ENCODE peak calls at places on chromosomes 11 and 22, in five cellular contexts. O is heart left ventricle, C is right lobe of liver, X is A549, I is IMR-90. M is an unnamed sample.

GRCh38 chr22:44707752-44708151 is 5.7 kb downstream of the PRR5 start:
- DNase-seq in O (no peak), C (no peak), X (no peak), I (peak; percentile 70), M (peak; percentile 28)

GRCh38 chr22:36864454-36865215 is 3.8 kb downstream of the NCF4 start:
- DNase-seq in O (no peak), C (peak; percentile 34), X (no peak), I (no peak), M (no peak)

GRCh38 chr22:44615602-44616180 is 86.3 kb upstream of the PRR5 start:
- DNase-seq in O (no peak), C (no peak), X (no peak), I (no peak), M (no peak)

GRCh38 chr11:134045799-134046635 is 22.9 kb upstream of the JAM3 start:
- DNase-seq in O (peak; percentile 49), C (no peak), X (no peak), I (no peak), M (no peak)

GRCh38 chr22:30033137-30033536 is 47.1 kb upstream of the HORMAD2 start:
- DNase-seq in O (no peak), C (no peak), X (no peak), I (no peak), M (no peak)

GRCh38 chr11:68461284-68461861 is 821 bp downstream of the PPP6R3 start:
- DNase-seq in O (no peak), C (peak; percentile 30), X (peak; percentile 43), I (peak; percentile 17), M (peak; percentile 1)

GRCh38 chr11:23976776-23977380 is 520.0 kb upstream of the LUZP2 start:
- DNase-seq in O (no peak), C (no peak), X (no peak), I (peak; percentile 70), M (peak; percentile 5)

GRCh38 chr22:39471421-39472141 is 14.8 kb downstream of the MGAT3 start:
- DNase-seq in O (peak; percentile 74), C (no peak), X (no peak), I (peak; percentile 51), M (no peak)

GRCh38 chr11:8338138-8338537 is 74.5 kb upstream of the LMO1 start:
- DNase-seq in O (peak; percentile 53), C (peak; percentile 56), X (peak; percentile 77), I (peak; percentile 12), M (peak; percentile 85)

GRCh38 chr11:3970101-3970500 is 114.6 kb downstream of the STIM1 start:
- DNase-seq in O (no peak), C (no peak), X (no peak), I (no peak), M (no peak)

GRCh38 chr11:116852261-116853125 is 15.1 kb upstream of the APOA1 start:
- DNase-seq in O (no peak), C (no peak), X (no peak), I (peak; percentile 57), M (no peak)

GRCh38 chr11:22780914-22781593 is 48.5 kb downstream of the SVIP start:
- DNase-seq in O (no peak), C (no peak), X (no peak), I (no peak), M (no peak)

GRCh38 chr11:58923300-58923788 is 15.9 kb upstream of the GLYATL1 start:
- DNase-seq in O (no peak), C (no peak), X (no peak), I (peak; percentile 46), M (peak; percentile 17)

GRCh38 chr11:11243790-11244469 is 109.1 kb downstream of the CSNK2A3 start:
- DNase-seq in O (peak; percentile 59), C (no peak), X (peak; percentile 29), I (no peak), M (no peak)

GRCh38 chr22:25068701-25069100 is 116.2 kb downstream of the KIAA1671 start:
- DNase-seq in O (no peak), C (no peak), X (no peak), I (no peak), M (no peak)

GRCh38 chr11:78929092-78929905 is 354.6 kb upstream of the NARS2 start:
- DNase-seq in O (no peak), C (no peak), X (no peak), I (no peak), M (no peak)

GRCh38 chr11:27281276-27281675 is 81.7 kb downstream of the CCDC34 start:
- DNase-seq in O (no peak), C (no peak), X (no peak), I (no peak), M (no peak)

GRCh38 chr11:45664376-45665205 is 831 bp downstream of the CHST1 start:
- DNase-seq in O (no peak), C (peak; percentile 45), X (no peak), I (no peak), M (no peak)

GRCh38 chr11:37747121-37747520 is 1149.1 kb upstream of the RAG2 start:
- DNase-seq in O (no peak), C (no peak), X (no peak), I (peak; percentile 35), M (no peak)

GRCh38 chr11:105189586-105189985 is 50.0 kb upstream of the CARD18 start:
- DNase-seq in O (no peak), C (no peak), X (no peak), I (no peak), M (no peak)

GRCh38 chr11:19777032-19777341 is 64.3 kb downstream of the NAV2 start:
- DNase-seq in O (no peak), C (peak; percentile 70), X (peak; percentile 38), I (no peak), M (no peak)

GRCh38 chr11:23586188-23586587 is 725.9 kb upstream of the CCDC179 start:
- DNase-seq in O (no peak), C (no peak), X (no peak), I (peak; percentile 10), M (no peak)

GRCh38 chr22:35486116-35486631 is 54.5 kb upstream of the RASD2 start:
- DNase-seq in O (no peak), C (no peak), X (no peak), I (no peak), M (no peak)
- TF ChIP-seq POLR2A in O (no peak), C (no peak), X (no peak), I (no peak), M (no peak)

GRCh38 chr22:46070722-46071450 is 79.4 kb upstream of the PPARA start:
- DNase-seq in O (peak; percentile 76), C (peak; percentile 81), X (no peak), I (peak; percentile 54), M (no peak)
- TF ChIP-seq POLR2A in O (no peak), C (no peak), X (no peak), I (no peak), M (peak; percentile 39)

GRCh38 chr11:17892409-17892808 is 120.4 kb downstream of the SERGEF start:
- DNase-seq in O (no peak), C (no peak), X (no peak), I (no peak), M (no peak)

GRCh38 chr11:17890333-17890732 is 122.5 kb downstream of the SERGEF start:
- DNase-seq in O (no peak), C (no peak), X (no peak), I (no peak), M (no peak)

GRCh38 chr11:17883946-17884345 is 128.9 kb downstream of the SERGEF start:
- DNase-seq in O (no peak), C (no peak), X (no peak), I (no peak), M (no peak)

DNA sequence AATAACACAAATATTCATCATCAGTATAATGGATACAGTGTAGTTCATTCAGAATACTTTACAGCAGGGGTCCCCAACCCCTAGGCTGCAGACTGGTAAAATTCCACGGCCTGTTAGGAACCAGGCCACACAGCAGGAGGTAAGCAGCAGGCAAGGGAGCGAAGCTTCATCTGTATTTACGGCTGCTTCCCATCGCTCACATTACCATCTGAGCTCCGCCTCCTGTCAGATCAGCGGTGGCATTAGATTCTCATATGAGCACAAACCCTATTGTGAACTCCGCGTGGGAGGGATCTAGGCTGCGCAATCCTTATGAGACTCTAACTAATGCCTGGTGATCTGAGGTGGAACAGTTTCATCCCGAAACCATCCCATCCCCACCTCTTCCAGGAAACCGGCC is 125.1 kb downstream of the SERGEF start:
- DNase-seq in O (no peak), C (no peak), X (no peak), I (no peak), M (no peak)
- TF ChIP-seq POLR2A in O (no peak), C (no peak), X (no peak), I (no peak), M (no peak)

DNA sequence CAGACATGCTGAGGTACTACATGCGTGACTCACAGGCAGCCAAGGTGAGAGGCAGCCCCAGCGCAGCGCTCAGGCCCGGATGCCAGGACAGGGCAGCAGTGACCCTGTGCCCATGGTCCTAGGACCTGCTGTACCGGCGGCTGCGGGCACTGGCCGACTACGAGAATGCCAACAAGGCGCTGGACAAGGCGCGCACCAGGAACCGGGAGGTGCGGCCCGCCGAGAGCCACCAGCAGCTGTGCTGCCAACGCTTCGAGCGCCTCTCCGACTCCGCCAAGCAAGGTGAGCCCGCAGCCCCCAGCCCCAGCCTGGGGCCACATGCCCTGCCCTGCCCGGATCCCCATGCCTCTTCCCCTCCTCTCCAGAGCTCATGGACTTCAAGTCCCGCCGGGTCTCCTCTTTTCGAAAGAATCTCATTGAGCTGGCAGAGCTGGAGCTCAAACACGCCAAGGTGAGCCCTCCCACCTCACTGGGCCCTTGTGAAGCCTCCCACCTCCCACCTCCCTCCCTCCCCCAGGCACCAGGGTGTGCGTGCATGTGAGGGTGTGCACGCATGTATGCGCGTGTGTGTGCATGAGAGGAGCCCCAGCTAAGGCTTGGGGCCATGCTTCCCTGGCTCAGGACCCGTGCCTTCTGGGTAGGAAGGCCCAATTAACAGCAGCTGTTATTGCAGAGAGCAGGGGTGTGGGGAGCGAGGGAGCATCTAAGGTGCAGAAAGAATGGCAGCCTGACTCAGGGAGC is 5.3 kb downstream of the CFL1 start:
- DNase-seq in O (no peak), C (no peak), X (no peak), I (no peak), M (no peak)
- TF ChIP-seq POLR2A in O (no peak), C (no peak), X (no peak), I (no peak), M (no peak)

DNA sequence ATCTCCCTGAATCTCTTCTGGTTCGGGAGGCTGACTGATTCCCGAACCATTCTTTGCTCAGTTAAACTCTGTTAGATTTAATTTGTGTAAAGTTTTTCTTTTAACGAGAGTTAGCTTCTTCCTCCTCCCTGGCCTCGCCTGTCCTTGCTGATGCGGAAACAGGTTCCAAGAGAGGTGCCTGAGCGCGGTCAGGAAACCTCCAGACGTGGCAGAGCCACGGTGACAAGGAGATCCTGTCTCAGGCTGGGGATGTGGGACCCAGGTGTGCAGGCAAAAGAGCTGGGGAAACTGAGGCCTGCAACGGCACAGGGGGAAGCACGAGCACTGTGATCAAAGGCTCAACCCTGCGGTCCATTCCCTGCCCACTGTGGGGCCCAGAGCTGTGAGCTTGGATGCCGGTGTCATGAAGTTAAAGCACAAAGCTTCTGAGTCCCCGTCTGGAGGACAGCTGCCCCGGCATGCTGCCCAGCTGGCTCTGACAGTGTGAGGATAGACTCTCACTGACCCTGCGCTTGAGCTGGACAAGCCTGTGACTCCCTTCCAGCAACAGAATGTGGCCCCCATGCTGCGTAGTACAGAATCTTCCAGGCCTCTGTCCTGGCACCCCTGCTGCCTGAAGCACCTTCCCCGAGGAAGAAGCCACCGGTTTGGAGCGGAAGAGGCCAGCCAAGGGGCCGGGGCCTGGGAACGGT is 960.6 kb downstream of the BRD1 start:
- DNase-seq in O (no peak), C (peak; percentile 30), X (no peak), I (no peak), M (no peak)
- TF ChIP-seq POLR2A in O (no peak), C (no peak), X (no peak), I (no peak), M (no peak)

M was measured in H54.